ENCODE peak calls at places on chromosomes 3 and 15, in five cellular contexts. One of them, this sample, is unnamed.

GRCh38 chr3:18580268-18580667 is 155.1 kb upstream of the SATB1 start:
- DNase-seq in K562: no peak
- DNase-seq in upper lobe of left lung: no peak
- DNase-seq in A549: no peak
- DNase-seq in sigmoid colon: no peak
- DNase-seq in this sample: peak; percentile 24

GRCh38 chr3:37466660-37467359 is 292.4 kb upstream of the LRRFIP2 start:
- DNase-seq in sigmoid colon: no peak
- DNase-seq in K562: no peak
- DNase-seq in A549: no peak
- DNase-seq in upper lobe of left lung: no peak
- DNase-seq in this sample: no peak

GRCh38 chr15:52563499-52564060 is 5.2 kb downstream of the ARPP19 start:
- DNase-seq in K562: no peak
- DNase-seq in A549: no peak
- DNase-seq in sigmoid colon: no peak
- DNase-seq in upper lobe of left lung: no peak
- DNase-seq in this sample: no peak

GRCh38 chr3:50807266-50807665 is 132.5 kb downstream of the DOCK3 start:
- DNase-seq in K562: peak; percentile 1
- DNase-seq in A549: no peak
- DNase-seq in sigmoid colon: no peak
- DNase-seq in upper lobe of left lung: no peak
- DNase-seq in this sample: no peak

GRCh38 chr3:126473292-126474168 is 2.2 kb downstream of the ZXDC start:
- DNase-seq in A549: no peak
- DNase-seq in upper lobe of left lung: no peak
- DNase-seq in sigmoid colon: no peak
- DNase-seq in K562: no peak
- DNase-seq in this sample: no peak

GRCh38 chr3:184630861-184631260 is 69.3 kb downstream of the EPHB3 start:
- DNase-seq in A549: no peak
- DNase-seq in sigmoid colon: no peak
- DNase-seq in upper lobe of left lung: no peak
- DNase-seq in K562: no peak
- DNase-seq in this sample: no peak

GRCh38 chr15:100783296-100783695 is 96.3 kb upstream of the ALDH1A3 start:
- DNase-seq in A549: no peak
- DNase-seq in sigmoid colon: peak; percentile 8
- DNase-seq in upper lobe of left lung: no peak
- DNase-seq in K562: no peak
- DNase-seq in this sample: peak; percentile 7

GRCh38 chr15:22887157-22887951 is 48.9 kb downstream of the NIPA2 start:
- DNase-seq in A549: no peak
- DNase-seq in upper lobe of left lung: no peak
- DNase-seq in K562: peak; percentile 74
- DNase-seq in sigmoid colon: no peak
- DNase-seq in this sample: no peak

GRCh38 chr3:156036258-156037053 is 83.9 kb upstream of the KCNAB1 start:
- DNase-seq in K562: no peak
- DNase-seq in sigmoid colon: no peak
- DNase-seq in upper lobe of left lung: no peak
- DNase-seq in A549: no peak
- DNase-seq in this sample: no peak

GRCh38 chr3:156252656-156253055 is 132.3 kb downstream of the KCNAB1 start:
- DNase-seq in upper lobe of left lung: no peak
- DNase-seq in A549: no peak
- DNase-seq in sigmoid colon: no peak
- DNase-seq in K562: no peak
- DNase-seq in this sample: no peak

GRCh38 chr15:50051811-50052419 is 67.1 kb downstream of the ATP8B4 start:
- DNase-seq in upper lobe of left lung: no peak
- DNase-seq in sigmoid colon: peak; percentile 76
- DNase-seq in A549: peak; percentile 49
- DNase-seq in K562: peak; percentile 50
- DNase-seq in this sample: peak; percentile 27

GRCh38 chr3:55162031-55162784 is 234.3 kb upstream of the LRTM1 start:
- DNase-seq in upper lobe of left lung: no peak
- DNase-seq in sigmoid colon: no peak
- DNase-seq in A549: no peak
- DNase-seq in K562: no peak
- DNase-seq in this sample: no peak

GRCh38 chr3:128703561-128703960 is 22.4 kb upstream of the RAB7A start:
- DNase-seq in sigmoid colon: no peak
- DNase-seq in A549: no peak
- DNase-seq in K562: no peak
- DNase-seq in upper lobe of left lung: no peak
- DNase-seq in this sample: no peak

GRCh38 chr3:67765575-67765974 is 111.2 kb upstream of the SUCLG2 start:
- DNase-seq in sigmoid colon: no peak
- DNase-seq in K562: peak; percentile 0
- DNase-seq in A549: no peak
- DNase-seq in upper lobe of left lung: no peak
- DNase-seq in this sample: no peak

GRCh38 chr3:47961815-47962606 is 54.2 kb downstream of the MAP4 start:
- DNase-seq in upper lobe of left lung: no peak
- DNase-seq in K562: peak; percentile 50
- DNase-seq in sigmoid colon: no peak
- DNase-seq in A549: no peak
- DNase-seq in this sample: no peak

GRCh38 chr15:101159096-101159935 is 92.5 kb downstream of the CHSY1 start:
- DNase-seq in sigmoid colon: peak; percentile 38
- DNase-seq in K562: no peak
- DNase-seq in A549: no peak
- DNase-seq in upper lobe of left lung: no peak
- DNase-seq in this sample: no peak

GRCh38 chr3:86257955-86258641 is 732.9 kb downstream of the VGLL3 start:
- DNase-seq in K562: no peak
- DNase-seq in upper lobe of left lung: no peak
- DNase-seq in sigmoid colon: no peak
- DNase-seq in A549: no peak
- DNase-seq in this sample: no peak

GRCh38 chr15:81155375-81156218 is 21.5 kb downstream of the CFAP161 start:
- DNase-seq in A549: peak; percentile 21
- DNase-seq in K562: peak; percentile 72
- DNase-seq in upper lobe of left lung: no peak
- DNase-seq in sigmoid colon: peak; percentile 78
- DNase-seq in this sample: no peak

GRCh38 chr3:189260556-189261493 is 89.1 kb downstream of the TPRG1 start:
- DNase-seq in A549: no peak
- DNase-seq in K562: no peak
- DNase-seq in sigmoid colon: no peak
- DNase-seq in upper lobe of left lung: peak; percentile 50
- DNase-seq in this sample: no peak
- TF ChIP-seq EP300 in A549: no peak
- TF ChIP-seq EP300 in K562: no peak
- TF ChIP-seq EP300 in sigmoid colon: no peak
- TF ChIP-seq EP300 in upper lobe of left lung: no peak
- TF ChIP-seq EP300 in this sample: no peak

DNA sequence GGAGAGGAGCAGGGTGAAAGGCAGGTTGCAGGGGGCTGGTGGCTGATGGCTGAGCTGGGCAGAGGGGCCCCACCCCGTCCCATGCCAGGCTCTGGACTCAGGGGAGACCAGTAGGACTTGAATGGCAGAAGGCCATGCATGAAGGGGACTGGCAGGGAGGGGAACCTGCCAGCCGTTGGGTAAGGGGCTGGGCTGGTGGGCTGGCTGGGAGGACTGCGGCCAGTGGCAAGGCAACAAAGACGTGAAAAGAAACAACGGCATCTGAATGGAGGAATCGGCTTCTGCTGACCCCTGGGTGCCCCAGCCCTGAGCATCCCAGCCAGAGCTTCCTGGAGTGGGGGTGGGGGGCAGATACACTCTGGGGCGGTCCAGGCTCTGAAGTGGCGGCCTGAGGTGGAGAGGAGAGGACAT is 11.6 kb downstream of the GLYCTK start:
- DNase-seq in upper lobe of left lung: no peak
- DNase-seq in A549: no peak
- DNase-seq in sigmoid colon: no peak
- DNase-seq in K562: peak; percentile 47
- DNase-seq in this sample: no peak
- H3K4me3 ChIP-seq in upper lobe of left lung: no peak overlapping the region
- H3K4me3 ChIP-seq in A549: no peak overlapping the region
- H3K4me3 ChIP-seq in sigmoid colon: no peak overlapping the region
- H3K4me3 ChIP-seq in K562: no peak overlapping the region
- H3K4me3 ChIP-seq in this sample: no peak overlapping the region

GRCh38 chr3:39142067-39142466 is 11.3 kb downstream of the CSRNP1 start:
- DNase-seq in A549: no peak
- DNase-seq in sigmoid colon: peak; percentile 64
- DNase-seq in K562: no peak
- DNase-seq in upper lobe of left lung: no peak
- DNase-seq in this sample: no peak

GRCh38 chr3:39144095-39144747 is 9.2 kb downstream of the CSRNP1 start:
- DNase-seq in K562: no peak
- DNase-seq in A549: no peak
- DNase-seq in upper lobe of left lung: peak; percentile 78
- DNase-seq in sigmoid colon: peak; percentile 64
- DNase-seq in this sample: no peak

GRCh38 chr3:39141211-39141995 is 12.0 kb downstream of the CSRNP1 start:
- DNase-seq in sigmoid colon: peak; percentile 72
- DNase-seq in A549: no peak
- DNase-seq in K562: peak; percentile 34
- DNase-seq in upper lobe of left lung: peak; percentile 84
- DNase-seq in this sample: no peak

GRCh38 chr3:39144748-39145380 is 8.5 kb downstream of the CSRNP1 start:
- DNase-seq in sigmoid colon: peak; percentile 64
- DNase-seq in upper lobe of left lung: peak; percentile 80
- DNase-seq in A549: no peak
- DNase-seq in K562: no peak
- DNase-seq in this sample: no peak

GRCh38 chr3:39143051-39143885 is 10.1 kb downstream of the CSRNP1 start:
- DNase-seq in K562: no peak
- DNase-seq in sigmoid colon: peak; percentile 62
- DNase-seq in upper lobe of left lung: peak; percentile 66
- DNase-seq in A549: no peak
- DNase-seq in this sample: no peak
- H3K4me1 ChIP-seq in K562: peaks cover 30% of the 10 kb centered on the region
- H3K4me1 ChIP-seq in sigmoid colon: no peaks in the 10 kb centered on the region
- H3K4me1 ChIP-seq in upper lobe of left lung: peaks cover 87% of the 10 kb centered on the region
- H3K4me1 ChIP-seq in A549: peaks cover 53% of the 10 kb centered on the region
- H3K4me1 ChIP-seq in this sample: no peaks in the 10 kb centered on the region

GRCh38 chr3:24344784-24345439 is 149.7 kb downstream of the THRB start:
- DNase-seq in A549: no peak
- DNase-seq in upper lobe of left lung: no peak
- DNase-seq in sigmoid colon: no peak
- DNase-seq in K562: no peak
- DNase-seq in this sample: no peak
- TF ChIP-seq EP300 in A549: no peak
- TF ChIP-seq EP300 in upper lobe of left lung: no peak
- TF ChIP-seq EP300 in sigmoid colon: no peak
- TF ChIP-seq EP300 in K562: no peak
- TF ChIP-seq EP300 in this sample: no peak

GRCh38 chr15:90887037-90887481 is 2.8 kb downstream of the FES start:
- DNase-seq in upper lobe of left lung: peak; percentile 70
- DNase-seq in K562: no peak
- DNase-seq in sigmoid colon: peak; percentile 60
- DNase-seq in A549: no peak
- DNase-seq in this sample: no peak
- H3K4me3 ChIP-seq in upper lobe of left lung: no peak overlapping the region
- H3K4me3 ChIP-seq in K562: no peak overlapping the region
- H3K4me3 ChIP-seq in sigmoid colon: no peak overlapping the region
- H3K4me3 ChIP-seq in A549: no peak overlapping the region
- H3K4me3 ChIP-seq in this sample: no peak overlapping the region

GRCh38 chr3:145820175-145820574 is 340.8 kb downstream of the PLOD2 start:
- DNase-seq in K562: no peak
- DNase-seq in sigmoid colon: no peak
- DNase-seq in upper lobe of left lung: no peak
- DNase-seq in A549: no peak
- DNase-seq in this sample: no peak
- H3K4me1 ChIP-seq in K562: no peaks in the 10 kb centered on the region
- H3K4me1 ChIP-seq in sigmoid colon: no peaks in the 10 kb centered on the region
- H3K4me1 ChIP-seq in upper lobe of left lung: no peaks in the 10 kb centered on the region
- H3K4me1 ChIP-seq in A549: no peaks in the 10 kb centered on the region
- H3K4me1 ChIP-seq in this sample: no peaks in the 10 kb centered on the region